ENCODE peak calls at places on chromosomes 13 and 19, in ten cellular contexts. U, Y, Q, B, C, N, D, F, G and Z are unnamed samples.

GRCh38 chr19:54434862-54435174 is 14.2 kb upstream of the LENG8 start:
- DNase-seq in F (no peak), G (no peak), N (no peak), Q (no peak), D (no peak), Y (no peak), B (no peak), U (no peak), C (no peak), Z (no peak)

GRCh38 chr13:42320375-42320787 is 48.4 kb downstream of the AKAP11 start:
- DNase-seq in F (no peak), C (no peak), D (no peak), Y (no peak), N (no peak), B (no peak), Q (no peak), U (no peak), G (no peak), Z (no peak)

GRCh38 chr19:485583-486236 is 10.6 kb upstream of the MADCAM1 start:
- DNase-seq in D (peak), G (peak), Q (peak), B (peak), C (no peak), F (no peak), U (peak), Y (no peak), N (no peak), Z (no peak)

GRCh38 chr13:41403983-41404382 is 53.4 kb upstream of the RGCC start:
- DNase-seq in U (no peak), B (no peak), Q (no peak), N (no peak), Y (no peak), C (no peak), D (no peak), G (no peak), F (no peak), Z (no peak)

GRCh38 chr13:99265823-99266426 is 7.7 kb upstream of the GPR18 start:
- DNase-seq in Q (peak), G (peak), U (no peak), F (peak), C (no peak), B (no peak), N (no peak), D (no peak), Y (peak), Z (peak)

GRCh38 chr19:55437410-55437809 is 5.7 kb downstream of the SHISA7 start:
- DNase-seq in Q (peak), C (no peak), B (no peak), G (peak), N (no peak), F (peak), Y (no peak), U (peak), D (peak), Z (peak)

GRCh38 chr19:30676990-30677679 is 305.0 kb downstream of the ZNF536 start:
- DNase-seq in N (no peak), F (no peak), U (no peak), G (no peak), Y (no peak), B (no peak), C (no peak), Q (no peak), D (no peak), Z (no peak)

GRCh38 chr19:410243-410781 is 1.4 kb upstream of the C2CD4C start:
- DNase-seq in C (no peak), G (no peak), B (no peak), N (no peak), Y (no peak), U (no peak), D (no peak), F (no peak), Q (no peak), Z (no peak)

GRCh38 chr13:111143875-111144540 is 28.9 kb downstream of the ARHGEF7 start:
- DNase-seq in C (no peak), D (no peak), Y (no peak), B (no peak), Q (no peak), U (no peak), G (peak), F (no peak), N (no peak), Z (no peak)

GRCh38 chr19:46975011-46975917 is 44.4 kb upstream of the NPAS1 start:
- DNase-seq in C (no peak), Q (peak), D (no peak), B (no peak), Y (no peak), N (no peak), G (peak), U (no peak), F (no peak), Z (no peak)

GRCh38 chr19:46426506-46427162 is 2.1 kb downstream of the PNMA8C start:
- DNase-seq in Y (peak), C (no peak), G (peak), N (no peak), Q (peak), U (peak), B (no peak), F (peak), D (peak), Z (peak)

GRCh38 chr13:103277099-103277498 is 210.9 kb upstream of the SLC10A2 start:
- DNase-seq in G (no peak), F (no peak), U (no peak), B (no peak), Q (no peak), C (no peak), D (no peak), Y (no peak), N (no peak), Z (no peak)

GRCh38 chr13:40624338-40624737 is 42.1 kb downstream of the FOXO1 start:
- DNase-seq in N (no peak), U (peak), D (no peak), F (peak), G (peak), C (peak), Y (no peak), B (no peak), Q (peak), Z (no peak)

GRCh38 chr19:9865732-9866627 is 30.9 kb downstream of the PIN1 start:
- DNase-seq in U (no peak), D (no peak), C (no peak), Q (no peak), Y (no peak), N (no peak), B (no peak), F (no peak), G (no peak), Z (no peak)

GRCh38 chr13:66886248-66886647 is 343.9 kb downstream of the PCDH9 start:
- DNase-seq in N (no peak), C (no peak), D (no peak), F (no peak), B (no peak), Q (no peak), Y (no peak), G (no peak), U (no peak), Z (no peak)

GRCh38 chr13:50080856-50081105 is 65.5 kb downstream of the KCNRG start:
- DNase-seq in B (no peak), F (peak), D (no peak), C (no peak), Q (no peak), Y (no peak), N (no peak), G (peak), U (no peak), Z (peak)

GRCh38 chr13:94329277-94329676 is 150.2 kb downstream of the DCT start:
- DNase-seq in B (no peak), F (peak), G (peak), C (no peak), D (peak), N (no peak), U (no peak), Q (peak), Y (peak), Z (peak)

GRCh38 chr19:55541091-55541490 is 4.2 kb upstream of the SBK2 start:
- DNase-seq in C (no peak), N (no peak), U (no peak), B (no peak), D (no peak), G (no peak), Q (no peak), Y (no peak), F (no peak), Z (no peak)

GRCh38 chr19:29323046-29323971 is 110.4 kb upstream of the UQCRFS1 start:
- DNase-seq in B (no peak), U (peak), N (no peak), Y (no peak), F (no peak), G (no peak), C (no peak), D (no peak), Q (no peak), Z (no peak)

GRCh38 chr19:43544077-43544476 is 11.1 kb downstream of the ZNF575 start:
- DNase-seq in D (no peak), Y (no peak), Q (no peak), C (no peak), N (no peak), B (no peak), G (no peak), F (no peak), U (no peak), Z (no peak)

GRCh38 chr19:43780706-43781525 is at the start of gene KCNN4:
- DNase-seq in U (no peak), Q (peak), C (peak), F (peak), B (no peak), D (no peak), Y (no peak), N (no peak), G (peak), Z (peak)

GRCh38 chr13:30832377-30832776 is 73.7 kb upstream of the MEDAG start:
- DNase-seq in C (no peak), F (no peak), U (no peak), Y (no peak), N (no peak), B (no peak), G (no peak), D (no peak), Q (no peak), Z (no peak)

GRCh38 chr13:41497436-41497835 is 40.1 kb downstream of the RGCC start:
- DNase-seq in C (no peak), U (no peak), D (no peak), N (no peak), G (no peak), B (no peak), F (no peak), Y (no peak), Q (no peak), Z (no peak)

GRCh38 chr13:50359779-50360178 is 344.5 kb downstream of the KCNRG start:
- DNase-seq in U (no peak), Q (no peak), D (no peak), G (no peak), N (no peak), Y (no peak), C (no peak), B (no peak), F (no peak), Z (no peak)

GRCh38 chr13:107211073-107211472 is 643.1 kb upstream of the ARGLU1 start:
- DNase-seq in F (peak), B (peak), U (peak), Y (peak), D (peak), Q (peak), C (peak), N (peak), G (peak), Z (peak)

GRCh38 chr19:41774515-41774980 is 19.2 kb downstream of the CEACAM6 start:
- DNase-seq in F (no peak), U (no peak), B (no peak), N (no peak), Q (no peak), Y (no peak), G (no peak), C (no peak), D (no peak), Z (no peak)

GRCh38 chr13:92833071-92833470 is 393.5 kb upstream of the GPC6 start:
- DNase-seq in Q (no peak), Y (no peak), U (no peak), F (peak), G (peak), B (no peak), D (no peak), C (no peak), N (no peak), Z (peak)

GRCh38 chr13:101474419-101474957 is 22.0 kb downstream of the ITGBL1 start:
- DNase-seq in U (no peak), B (no peak), G (peak), Q (peak), C (peak), F (peak), N (peak), D (no peak), Y (peak), Z (peak)

GRCh38 chr13:98253526-98253925 is 76.5 kb upstream of the RNF113B start:
- DNase-seq in B (no peak), N (peak), D (no peak), Y (no peak), G (no peak), F (peak), U (no peak), Q (no peak), C (peak), Z (no peak)

GRCh38 chr13:76723551-76724232 is 162.5 kb downstream of the KCTD12 start:
- DNase-seq in D (peak), Y (peak), U (peak), B (no peak), N (peak), Q (peak), F (peak), C (peak), G (peak), Z (peak)

GRCh38 chr13:114025432-114026127 is 51.7 kb upstream of the C13orf46 start:
- DNase-seq in Q (peak), Y (no peak), D (no peak), U (no peak), F (peak), G (peak), N (no peak), B (no peak), C (no peak), Z (peak)

GRCh38 chr19:15935167-15935702 is 906 bp upstream of the CYP4F11 start:
- DNase-seq in G (no peak), Y (no peak), C (no peak), U (no peak), B (no peak), N (no peak), D (no peak), Q (no peak), F (no peak), Z (no peak)
- TF ChIP-seq CTCF in G (no peak), Y (no peak), C (no peak), U (no peak), B (no peak), N (no peak), D (no peak), Q (no peak), F (no peak), Z (no peak)

DNA sequence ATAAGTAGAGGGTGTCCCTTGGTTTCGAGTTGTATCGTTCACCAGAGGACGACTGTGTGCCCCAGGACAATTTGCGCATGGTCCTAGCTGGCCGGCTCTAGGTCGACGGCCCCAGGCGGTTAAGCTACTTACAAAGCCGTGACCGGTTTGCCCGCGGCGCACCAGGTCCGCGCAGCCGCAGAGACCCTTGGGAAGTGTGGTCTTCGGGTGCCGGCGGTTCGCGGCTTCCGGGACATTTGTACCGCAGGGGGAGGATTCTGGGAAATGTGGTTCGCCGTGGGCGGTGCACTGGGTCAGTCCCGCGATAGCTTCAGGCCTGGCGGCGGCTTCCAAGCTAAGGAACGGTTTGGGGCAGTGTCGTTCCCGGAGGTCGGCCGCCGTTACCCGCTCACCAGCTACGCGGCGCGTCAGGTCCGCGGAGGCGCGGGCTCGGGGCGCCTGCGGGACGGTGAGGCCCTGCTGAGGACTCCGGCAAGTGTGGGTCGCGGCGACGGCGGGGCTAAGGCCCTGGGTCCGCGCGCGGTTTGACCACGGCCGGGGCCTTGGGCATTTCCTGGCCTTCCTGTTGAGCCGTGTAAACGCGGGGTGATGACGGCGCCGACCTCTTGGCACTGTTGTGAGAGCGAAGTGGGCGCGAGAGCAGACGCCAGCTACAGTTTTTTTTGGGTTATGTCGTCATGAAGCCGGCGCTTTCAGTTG is at the start of gene ZNF302:
- DNase-seq in F (peak), D (peak), Q (peak), B (peak), C (peak), N (peak), Y (peak), U (peak), G (peak), Z (peak)
- TF ChIP-seq CTCF in F (no peak), D (no peak), Q (no peak), B (no peak), C (no peak), N (no peak), Y (no peak), U (no peak), G (no peak), Z (no peak)

GRCh38 chr19:12794936-12795335 is 3.6 kb downstream of the JUNB start:
- DNase-seq in U (peak), G (peak), C (no peak), N (no peak), D (no peak), Q (no peak), F (no peak), Y (no peak), B (no peak), Z (peak)
- TF ChIP-seq CTCF in U (no peak), G (no peak), C (no peak), N (no peak), D (no peak), Q (no peak), F (no peak), Y (no peak), B (no peak), Z (no peak)

DNA sequence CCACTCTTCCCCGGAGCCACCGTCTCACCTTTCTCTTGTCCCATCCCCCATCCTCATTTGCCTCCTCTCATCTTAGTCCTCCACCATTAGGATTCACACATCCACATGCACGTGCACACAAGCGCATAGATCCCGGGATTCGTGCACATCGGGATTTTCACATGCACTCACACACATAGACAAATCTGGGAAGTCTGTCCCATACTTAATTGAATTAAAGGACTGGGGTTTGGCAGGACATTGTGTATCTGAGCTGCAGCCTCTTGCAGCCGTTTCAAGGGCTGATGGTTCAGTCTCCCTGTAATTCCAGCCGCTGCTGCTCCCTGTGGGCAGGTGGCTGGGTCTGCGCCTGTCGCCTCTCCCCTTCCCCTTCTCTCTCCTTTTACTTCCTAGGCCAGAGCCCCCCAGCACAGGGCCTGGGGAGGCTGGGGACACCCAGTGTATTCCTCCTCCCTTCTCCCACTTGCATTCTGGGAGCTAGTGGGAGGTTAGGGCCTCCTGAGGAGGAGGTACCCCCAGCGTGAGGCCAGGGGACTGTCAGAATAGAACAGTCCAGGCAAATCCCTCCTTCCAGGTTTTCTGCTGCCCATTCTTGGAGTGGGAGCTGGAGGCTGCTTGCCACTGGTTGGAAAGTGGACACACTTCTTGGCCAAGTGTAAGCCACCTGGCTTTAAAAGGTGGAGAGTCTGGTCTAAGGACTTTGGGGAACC is 43.6 kb downstream of the LYL1 start:
- DNase-seq in B (no peak), N (no peak), D (no peak), Q (no peak), C (no peak), U (no peak), G (no peak), F (no peak), Y (no peak), Z (no peak)
- TF ChIP-seq CTCF in B (no peak), N (no peak), D (peak), Q (no peak), C (peak), U (no peak), G (no peak), F (no peak), Y (peak), Z (no peak)

GRCh38 chr19:18063463-18063862 is 23.3 kb downstream of the IL12RB1 start:
- DNase-seq in U (no peak), Y (no peak), B (no peak), G (peak), F (no peak), C (no peak), D (no peak), Q (no peak), N (no peak), Z (no peak)
- TF ChIP-seq CTCF in U (no peak), Y (no peak), B (no peak), G (no peak), F (no peak), C (peak), D (no peak), Q (no peak), N (peak), Z (no peak)

DNA sequence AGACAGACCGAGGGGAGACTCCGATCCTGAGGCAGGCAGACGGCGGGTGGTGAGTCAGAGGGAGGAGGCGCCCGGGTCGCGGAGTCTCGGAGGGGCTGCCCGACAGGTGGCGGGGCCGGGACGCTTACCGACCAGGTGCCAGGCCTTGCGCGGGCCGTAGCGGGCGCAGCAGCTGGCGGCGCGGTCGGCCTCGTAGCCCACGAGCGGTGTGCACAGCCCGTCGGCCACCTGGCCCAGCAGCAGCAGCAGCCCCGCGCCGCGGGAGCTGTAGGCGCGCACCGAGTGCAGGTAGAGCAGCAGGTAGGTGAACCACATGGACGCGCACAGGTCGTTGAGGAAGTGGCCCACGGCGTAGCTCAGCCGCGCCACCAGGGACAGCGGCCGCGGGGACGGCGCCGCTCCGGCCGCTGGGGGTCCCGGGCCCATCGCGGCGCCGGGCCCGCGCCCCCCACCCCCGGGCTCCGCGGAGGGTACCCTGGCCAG is 367 bp downstream of the MFSD12 start:
- DNase-seq in B (no peak), G (no peak), N (no peak), D (no peak), Y (no peak), Q (peak), F (no peak), U (no peak), C (no peak), Z (peak)
- TF ChIP-seq CTCF in B (no peak), G (no peak), N (no peak), D (peak), Y (no peak), Q (no peak), F (no peak), U (peak), C (no peak), Z (no peak)